ENCODE peak calls at places on chromosomes 1 and 21, in ten cellular contexts. One of them, this sample, is unnamed.

GRCh38 chr1:201730611-201731010 is 98.3 kb upstream of the IPO9 start:
- DNase-seq in Daoy: no peak
- DNase-seq in posterior vena cava: no peak
- DNase-seq in tibial artery: no peak
- DNase-seq in stimulated activated CD8-positive, alpha-beta memory T cell treated with anti-CD3 and anti-CD28 coated beads, Interleukin-4, amount 100 ng/mL, for 1 hour: no peak
- DNase-seq in heart left ventricle: no peak
- DNase-seq in mesothelial cell of epicardium: no peak
- DNase-seq in NCI-H1417: no peak
- DNase-seq in putamen: peak
- DNase-seq in activated CD8-positive, alpha-beta memory T cell treated with anti-CD3 and anti-CD28 coated beads for 48 hours: no peak
- DNase-seq in this sample: no peak

GRCh38 chr1:53121319-53122172 is 20.9 kb downstream of the SLC1A7 start:
- DNase-seq in activated CD8-positive, alpha-beta memory T cell treated with anti-CD3 and anti-CD28 coated beads for 48 hours: no peak
- DNase-seq in mesothelial cell of epicardium: no peak
- DNase-seq in putamen: no peak
- DNase-seq in heart left ventricle: peak
- DNase-seq in posterior vena cava: peak
- DNase-seq in tibial artery: peak
- DNase-seq in Daoy: peak
- DNase-seq in NCI-H1417: no peak
- DNase-seq in stimulated activated CD8-positive, alpha-beta memory T cell treated with anti-CD3 and anti-CD28 coated beads, Interleukin-4, amount 100 ng/mL, for 1 hour: no peak
- DNase-seq in this sample: peak

GRCh38 chr1:107806902-107807301 is 158.1 kb downstream of the VAV3 start:
- DNase-seq in stimulated activated CD8-positive, alpha-beta memory T cell treated with anti-CD3 and anti-CD28 coated beads, Interleukin-4, amount 100 ng/mL, for 1 hour: no peak
- DNase-seq in mesothelial cell of epicardium: no peak
- DNase-seq in tibial artery: no peak
- DNase-seq in posterior vena cava: no peak
- DNase-seq in activated CD8-positive, alpha-beta memory T cell treated with anti-CD3 and anti-CD28 coated beads for 48 hours: no peak
- DNase-seq in NCI-H1417: no peak
- DNase-seq in putamen: no peak
- DNase-seq in heart left ventricle: no peak
- DNase-seq in Daoy: no peak
- DNase-seq in this sample: no peak

GRCh38 chr21:44986471-44987291 is 46.9 kb downstream of the SLX9 start:
- DNase-seq in putamen: no peak
- DNase-seq in posterior vena cava: peak
- DNase-seq in heart left ventricle: peak
- DNase-seq in tibial artery: peak
- DNase-seq in stimulated activated CD8-positive, alpha-beta memory T cell treated with anti-CD3 and anti-CD28 coated beads, Interleukin-4, amount 100 ng/mL, for 1 hour: no peak
- DNase-seq in mesothelial cell of epicardium: no peak
- DNase-seq in NCI-H1417: no peak
- DNase-seq in Daoy: no peak
- DNase-seq in activated CD8-positive, alpha-beta memory T cell treated with anti-CD3 and anti-CD28 coated beads for 48 hours: no peak
- DNase-seq in this sample: peak

GRCh38 chr1:91527781-91528180 is 27.1 kb downstream of the CDC7 start:
- DNase-seq in NCI-H1417: no peak
- DNase-seq in posterior vena cava: no peak
- DNase-seq in stimulated activated CD8-positive, alpha-beta memory T cell treated with anti-CD3 and anti-CD28 coated beads, Interleukin-4, amount 100 ng/mL, for 1 hour: no peak
- DNase-seq in Daoy: no peak
- DNase-seq in activated CD8-positive, alpha-beta memory T cell treated with anti-CD3 and anti-CD28 coated beads for 48 hours: no peak
- DNase-seq in mesothelial cell of epicardium: no peak
- DNase-seq in heart left ventricle: no peak
- DNase-seq in tibial artery: no peak
- DNase-seq in putamen: no peak
- DNase-seq in this sample: no peak

GRCh38 chr1:165828581-165829329 is 1.3 kb downstream of the UCK2 start:
- DNase-seq in NCI-H1417: peak
- DNase-seq in Daoy: peak
- DNase-seq in tibial artery: peak
- DNase-seq in posterior vena cava: peak
- DNase-seq in stimulated activated CD8-positive, alpha-beta memory T cell treated with anti-CD3 and anti-CD28 coated beads, Interleukin-4, amount 100 ng/mL, for 1 hour: no peak
- DNase-seq in putamen: peak
- DNase-seq in mesothelial cell of epicardium: peak
- DNase-seq in activated CD8-positive, alpha-beta memory T cell treated with anti-CD3 and anti-CD28 coated beads for 48 hours: peak
- DNase-seq in heart left ventricle: no peak
- DNase-seq in this sample: peak

GRCh38 chr1:66546045-66546810 is 12.3 kb downstream of the SGIP1 start:
- DNase-seq in activated CD8-positive, alpha-beta memory T cell treated with anti-CD3 and anti-CD28 coated beads for 48 hours: no peak
- DNase-seq in putamen: no peak
- DNase-seq in heart left ventricle: no peak
- DNase-seq in NCI-H1417: no peak
- DNase-seq in tibial artery: no peak
- DNase-seq in stimulated activated CD8-positive, alpha-beta memory T cell treated with anti-CD3 and anti-CD28 coated beads, Interleukin-4, amount 100 ng/mL, for 1 hour: no peak
- DNase-seq in Daoy: no peak
- DNase-seq in mesothelial cell of epicardium: no peak
- DNase-seq in posterior vena cava: no peak
- DNase-seq in this sample: no peak

GRCh38 chr1:212368073-212368484 is 46.6 kb downstream of the PACC1 start:
- DNase-seq in mesothelial cell of epicardium: no peak
- DNase-seq in activated CD8-positive, alpha-beta memory T cell treated with anti-CD3 and anti-CD28 coated beads for 48 hours: no peak
- DNase-seq in tibial artery: peak
- DNase-seq in heart left ventricle: no peak
- DNase-seq in NCI-H1417: peak
- DNase-seq in stimulated activated CD8-positive, alpha-beta memory T cell treated with anti-CD3 and anti-CD28 coated beads, Interleukin-4, amount 100 ng/mL, for 1 hour: peak
- DNase-seq in posterior vena cava: no peak
- DNase-seq in putamen: peak
- DNase-seq in Daoy: peak
- DNase-seq in this sample: no peak

GRCh38 chr1:1397839-1398523 is 1.2 kb downstream of the CCNL2 start:
- DNase-seq in Daoy: no peak
- DNase-seq in NCI-H1417: no peak
- DNase-seq in tibial artery: no peak
- DNase-seq in activated CD8-positive, alpha-beta memory T cell treated with anti-CD3 and anti-CD28 coated beads for 48 hours: no peak
- DNase-seq in heart left ventricle: no peak
- DNase-seq in mesothelial cell of epicardium: no peak
- DNase-seq in posterior vena cava: no peak
- DNase-seq in putamen: no peak
- DNase-seq in stimulated activated CD8-positive, alpha-beta memory T cell treated with anti-CD3 and anti-CD28 coated beads, Interleukin-4, amount 100 ng/mL, for 1 hour: no peak
- DNase-seq in this sample: no peak

GRCh38 chr1:115089443-115090340 is at the start of gene TSPAN2:
- DNase-seq in heart left ventricle: peak
- DNase-seq in stimulated activated CD8-positive, alpha-beta memory T cell treated with anti-CD3 and anti-CD28 coated beads, Interleukin-4, amount 100 ng/mL, for 1 hour: peak
- DNase-seq in Daoy: peak
- DNase-seq in tibial artery: peak
- DNase-seq in posterior vena cava: peak
- DNase-seq in NCI-H1417: peak
- DNase-seq in mesothelial cell of epicardium: peak
- DNase-seq in putamen: no peak
- DNase-seq in activated CD8-positive, alpha-beta memory T cell treated with anti-CD3 and anti-CD28 coated beads for 48 hours: no peak
- DNase-seq in this sample: peak

GRCh38 chr1:230891413-230891812 is 23.1 kb upstream of the C1orf198 start:
- DNase-seq in NCI-H1417: no peak
- DNase-seq in mesothelial cell of epicardium: no peak
- DNase-seq in stimulated activated CD8-positive, alpha-beta memory T cell treated with anti-CD3 and anti-CD28 coated beads, Interleukin-4, amount 100 ng/mL, for 1 hour: no peak
- DNase-seq in putamen: no peak
- DNase-seq in posterior vena cava: no peak
- DNase-seq in tibial artery: no peak
- DNase-seq in Daoy: no peak
- DNase-seq in heart left ventricle: no peak
- DNase-seq in activated CD8-positive, alpha-beta memory T cell treated with anti-CD3 and anti-CD28 coated beads for 48 hours: no peak
- DNase-seq in this sample: no peak

GRCh38 chr1:117537291-117537920 is 68.4 kb upstream of the TENT5C start:
- DNase-seq in NCI-H1417: peak
- DNase-seq in activated CD8-positive, alpha-beta memory T cell treated with anti-CD3 and anti-CD28 coated beads for 48 hours: no peak
- DNase-seq in putamen: no peak
- DNase-seq in stimulated activated CD8-positive, alpha-beta memory T cell treated with anti-CD3 and anti-CD28 coated beads, Interleukin-4, amount 100 ng/mL, for 1 hour: no peak
- DNase-seq in heart left ventricle: no peak
- DNase-seq in Daoy: peak
- DNase-seq in tibial artery: no peak
- DNase-seq in mesothelial cell of epicardium: no peak
- DNase-seq in posterior vena cava: no peak
- DNase-seq in this sample: no peak

GRCh38 chr1:212762234-212762633 is 29.3 kb downstream of the NSL1 start:
- DNase-seq in NCI-H1417: no peak
- DNase-seq in activated CD8-positive, alpha-beta memory T cell treated with anti-CD3 and anti-CD28 coated beads for 48 hours: no peak
- DNase-seq in mesothelial cell of epicardium: no peak
- DNase-seq in heart left ventricle: no peak
- DNase-seq in putamen: no peak
- DNase-seq in Daoy: no peak
- DNase-seq in stimulated activated CD8-positive, alpha-beta memory T cell treated with anti-CD3 and anti-CD28 coated beads, Interleukin-4, amount 100 ng/mL, for 1 hour: no peak
- DNase-seq in posterior vena cava: no peak
- DNase-seq in tibial artery: no peak
- DNase-seq in this sample: no peak

GRCh38 chr1:41615316-41615715 is 130.8 kb upstream of the EDN2 start:
- DNase-seq in posterior vena cava: no peak
- DNase-seq in Daoy: no peak
- DNase-seq in NCI-H1417: no peak
- DNase-seq in mesothelial cell of epicardium: no peak
- DNase-seq in tibial artery: no peak
- DNase-seq in stimulated activated CD8-positive, alpha-beta memory T cell treated with anti-CD3 and anti-CD28 coated beads, Interleukin-4, amount 100 ng/mL, for 1 hour: no peak
- DNase-seq in putamen: no peak
- DNase-seq in heart left ventricle: no peak
- DNase-seq in activated CD8-positive, alpha-beta memory T cell treated with anti-CD3 and anti-CD28 coated beads for 48 hours: no peak
- DNase-seq in this sample: no peak

GRCh38 chr1:29698033-29698432 is 461.7 kb downstream of the PTPRU start:
- DNase-seq in tibial artery: no peak
- DNase-seq in Daoy: peak
- DNase-seq in posterior vena cava: peak
- DNase-seq in mesothelial cell of epicardium: no peak
- DNase-seq in activated CD8-positive, alpha-beta memory T cell treated with anti-CD3 and anti-CD28 coated beads for 48 hours: no peak
- DNase-seq in stimulated activated CD8-positive, alpha-beta memory T cell treated with anti-CD3 and anti-CD28 coated beads, Interleukin-4, amount 100 ng/mL, for 1 hour: no peak
- DNase-seq in NCI-H1417: peak
- DNase-seq in heart left ventricle: no peak
- DNase-seq in putamen: no peak
- DNase-seq in this sample: no peak

GRCh38 chr1:1198423-1199140 is 7.8 kb downstream of the TNFRSF18 start:
- DNase-seq in activated CD8-positive, alpha-beta memory T cell treated with anti-CD3 and anti-CD28 coated beads for 48 hours: no peak
- DNase-seq in Daoy: no peak
- DNase-seq in putamen: no peak
- DNase-seq in tibial artery: no peak
- DNase-seq in posterior vena cava: peak
- DNase-seq in heart left ventricle: peak
- DNase-seq in NCI-H1417: no peak
- DNase-seq in stimulated activated CD8-positive, alpha-beta memory T cell treated with anti-CD3 and anti-CD28 coated beads, Interleukin-4, amount 100 ng/mL, for 1 hour: no peak
- DNase-seq in mesothelial cell of epicardium: no peak
- DNase-seq in this sample: peak

GRCh38 chr1:161335796-161336195 is 21.6 kb downstream of the SDHC start:
- DNase-seq in Daoy: no peak
- DNase-seq in heart left ventricle: no peak
- DNase-seq in tibial artery: no peak
- DNase-seq in activated CD8-positive, alpha-beta memory T cell treated with anti-CD3 and anti-CD28 coated beads for 48 hours: no peak
- DNase-seq in posterior vena cava: no peak
- DNase-seq in mesothelial cell of epicardium: no peak
- DNase-seq in stimulated activated CD8-positive, alpha-beta memory T cell treated with anti-CD3 and anti-CD28 coated beads, Interleukin-4, amount 100 ng/mL, for 1 hour: no peak
- DNase-seq in NCI-H1417: no peak
- DNase-seq in putamen: no peak
- DNase-seq in this sample: no peak

GRCh38 chr1:11198851-11199628 is 9.9 kb downstream of the ANGPTL7 start:
- DNase-seq in heart left ventricle: no peak
- DNase-seq in activated CD8-positive, alpha-beta memory T cell treated with anti-CD3 and anti-CD28 coated beads for 48 hours: no peak
- DNase-seq in mesothelial cell of epicardium: no peak
- DNase-seq in stimulated activated CD8-positive, alpha-beta memory T cell treated with anti-CD3 and anti-CD28 coated beads, Interleukin-4, amount 100 ng/mL, for 1 hour: no peak
- DNase-seq in putamen: peak
- DNase-seq in Daoy: no peak
- DNase-seq in NCI-H1417: peak
- DNase-seq in posterior vena cava: no peak
- DNase-seq in tibial artery: no peak
- DNase-seq in this sample: no peak

GRCh38 chr1:27637052-27637451 is 2.1 kb upstream of the FGR start:
- DNase-seq in Daoy: peak
- DNase-seq in NCI-H1417: no peak
- DNase-seq in posterior vena cava: no peak
- DNase-seq in putamen: no peak
- DNase-seq in mesothelial cell of epicardium: no peak
- DNase-seq in tibial artery: no peak
- DNase-seq in activated CD8-positive, alpha-beta memory T cell treated with anti-CD3 and anti-CD28 coated beads for 48 hours: no peak
- DNase-seq in heart left ventricle: no peak
- DNase-seq in stimulated activated CD8-positive, alpha-beta memory T cell treated with anti-CD3 and anti-CD28 coated beads, Interleukin-4, amount 100 ng/mL, for 1 hour: no peak
- DNase-seq in this sample: no peak

GRCh38 chr1:220011620-220012019 is 34.7 kb downstream of the EPRS1 start:
- DNase-seq in tibial artery: no peak
- DNase-seq in putamen: no peak
- DNase-seq in Daoy: no peak
- DNase-seq in heart left ventricle: no peak
- DNase-seq in activated CD8-positive, alpha-beta memory T cell treated with anti-CD3 and anti-CD28 coated beads for 48 hours: no peak
- DNase-seq in NCI-H1417: no peak
- DNase-seq in posterior vena cava: no peak
- DNase-seq in mesothelial cell of epicardium: no peak
- DNase-seq in stimulated activated CD8-positive, alpha-beta memory T cell treated with anti-CD3 and anti-CD28 coated beads, Interleukin-4, amount 100 ng/mL, for 1 hour: no peak
- DNase-seq in this sample: no peak

GRCh38 chr1:19582318-19582717 is 61.8 kb upstream of the NBL1 start:
- DNase-seq in NCI-H1417: peak
- DNase-seq in heart left ventricle: peak
- DNase-seq in putamen: no peak
- DNase-seq in mesothelial cell of epicardium: no peak
- DNase-seq in posterior vena cava: no peak
- DNase-seq in tibial artery: peak
- DNase-seq in stimulated activated CD8-positive, alpha-beta memory T cell treated with anti-CD3 and anti-CD28 coated beads, Interleukin-4, amount 100 ng/mL, for 1 hour: peak
- DNase-seq in activated CD8-positive, alpha-beta memory T cell treated with anti-CD3 and anti-CD28 coated beads for 48 hours: peak
- DNase-seq in Daoy: peak
- DNase-seq in this sample: peak

GRCh38 chr1:244165021-244165420 is 113.9 kb downstream of the ZBTB18 start:
- DNase-seq in activated CD8-positive, alpha-beta memory T cell treated with anti-CD3 and anti-CD28 coated beads for 48 hours: no peak
- DNase-seq in mesothelial cell of epicardium: no peak
- DNase-seq in stimulated activated CD8-positive, alpha-beta memory T cell treated with anti-CD3 and anti-CD28 coated beads, Interleukin-4, amount 100 ng/mL, for 1 hour: no peak
- DNase-seq in heart left ventricle: no peak
- DNase-seq in posterior vena cava: no peak
- DNase-seq in putamen: no peak
- DNase-seq in NCI-H1417: no peak
- DNase-seq in Daoy: no peak
- DNase-seq in tibial artery: no peak
- DNase-seq in this sample: no peak

GRCh38 chr1:151639466-151639865 is 27.6 kb downstream of the SNX27 start:
- DNase-seq in NCI-H1417: no peak
- DNase-seq in putamen: no peak
- DNase-seq in activated CD8-positive, alpha-beta memory T cell treated with anti-CD3 and anti-CD28 coated beads for 48 hours: no peak
- DNase-seq in stimulated activated CD8-positive, alpha-beta memory T cell treated with anti-CD3 and anti-CD28 coated beads, Interleukin-4, amount 100 ng/mL, for 1 hour: no peak
- DNase-seq in heart left ventricle: no peak
- DNase-seq in mesothelial cell of epicardium: no peak
- DNase-seq in tibial artery: no peak
- DNase-seq in posterior vena cava: no peak
- DNase-seq in Daoy: peak
- DNase-seq in this sample: no peak

GRCh38 chr1:23475134-23475628 is 8.8 kb downstream of the ASAP3 start:
- DNase-seq in putamen: no peak
- DNase-seq in activated CD8-positive, alpha-beta memory T cell treated with anti-CD3 and anti-CD28 coated beads for 48 hours: no peak
- DNase-seq in tibial artery: no peak
- DNase-seq in heart left ventricle: no peak
- DNase-seq in stimulated activated CD8-positive, alpha-beta memory T cell treated with anti-CD3 and anti-CD28 coated beads, Interleukin-4, amount 100 ng/mL, for 1 hour: no peak
- DNase-seq in NCI-H1417: no peak
- DNase-seq in mesothelial cell of epicardium: no peak
- DNase-seq in Daoy: peak
- DNase-seq in posterior vena cava: no peak
- DNase-seq in this sample: no peak

GRCh38 chr1:90487040-90487439 is 230.1 kb downstream of the BARHL2 start:
- DNase-seq in NCI-H1417: no peak
- DNase-seq in putamen: no peak
- DNase-seq in tibial artery: no peak
- DNase-seq in mesothelial cell of epicardium: no peak
- DNase-seq in heart left ventricle: no peak
- DNase-seq in activated CD8-positive, alpha-beta memory T cell treated with anti-CD3 and anti-CD28 coated beads for 48 hours: no peak
- DNase-seq in Daoy: no peak
- DNase-seq in stimulated activated CD8-positive, alpha-beta memory T cell treated with anti-CD3 and anti-CD28 coated beads, Interleukin-4, amount 100 ng/mL, for 1 hour: no peak
- DNase-seq in posterior vena cava: no peak
- DNase-seq in this sample: no peak

GRCh38 chr1:178599745-178600144 is 86.8 kb downstream of the TEX35 start:
- DNase-seq in activated CD8-positive, alpha-beta memory T cell treated with anti-CD3 and anti-CD28 coated beads for 48 hours: no peak
- DNase-seq in NCI-H1417: no peak
- DNase-seq in putamen: no peak
- DNase-seq in mesothelial cell of epicardium: no peak
- DNase-seq in tibial artery: no peak
- DNase-seq in heart left ventricle: no peak
- DNase-seq in stimulated activated CD8-positive, alpha-beta memory T cell treated with anti-CD3 and anti-CD28 coated beads, Interleukin-4, amount 100 ng/mL, for 1 hour: no peak
- DNase-seq in Daoy: no peak
- DNase-seq in posterior vena cava: no peak
- DNase-seq in this sample: no peak

GRCh38 chr1:204971700-204972336 is 71.2 kb upstream of the CNTN2 start:
- DNase-seq in tibial artery: no peak
- DNase-seq in putamen: no peak
- DNase-seq in stimulated activated CD8-positive, alpha-beta memory T cell treated with anti-CD3 and anti-CD28 coated beads, Interleukin-4, amount 100 ng/mL, for 1 hour: no peak
- DNase-seq in posterior vena cava: no peak
- DNase-seq in activated CD8-positive, alpha-beta memory T cell treated with anti-CD3 and anti-CD28 coated beads for 48 hours: no peak
- DNase-seq in heart left ventricle: no peak
- DNase-seq in Daoy: peak
- DNase-seq in NCI-H1417: no peak
- DNase-seq in mesothelial cell of epicardium: no peak
- DNase-seq in this sample: no peak

GRCh38 chr1:227437495-227438008 is 119.3 kb upstream of the CDC42BPA start:
- DNase-seq in putamen: peak
- DNase-seq in NCI-H1417: no peak
- DNase-seq in Daoy: peak
- DNase-seq in tibial artery: no peak
- DNase-seq in posterior vena cava: no peak
- DNase-seq in mesothelial cell of epicardium: no peak
- DNase-seq in heart left ventricle: no peak
- DNase-seq in activated CD8-positive, alpha-beta memory T cell treated with anti-CD3 and anti-CD28 coated beads for 48 hours: no peak
- DNase-seq in stimulated activated CD8-positive, alpha-beta memory T cell treated with anti-CD3 and anti-CD28 coated beads, Interleukin-4, amount 100 ng/mL, for 1 hour: no peak
- DNase-seq in this sample: no peak